ENCODE peak calls at places on chromosome 18, in six cellular contexts. P is lower lobe of right lung, K is neural crest cell, H is left ventricle myocardium inferior, L is neural progenitor cell, S is uterus. V is an unnamed sample.

GRCh38 chr18:66048404-66048803 is 297.6 kb downstream of the CDH7 start:
- DNase-seq in P (no peak), H (no peak), K (no peak), S (no peak), L (no peak), V (no peak)

GRCh38 chr18:3212636-3213035 is 7.1 kb downstream of the MYOM1 start:
- DNase-seq in P (no peak), K (no peak), S (no peak), L (no peak), H (no peak), V (no peak)

GRCh38 chr18:22674300-22674699 is 256.6 kb upstream of the CTAGE1 start:
- DNase-seq in K (no peak), S (no peak), L (no peak), H (no peak), P (no peak), V (no peak)

GRCh38 chr18:712401-713134 is at the start of gene ENOSF1:
- DNase-seq in K (peak; percentile 88), S (peak; percentile 82), P (peak; percentile 91), H (peak; percentile 83), L (peak; percentile 86), V (peak; percentile 72)

GRCh38 chr18:3508576-3509559 is 58.9 kb downstream of the TGIF1 start:
- DNase-seq in L (peak; percentile 41), K (no peak), P (no peak), S (no peak), H (no peak), V (no peak)

GRCh38 chr18:21057112-21057511 is 54.5 kb downstream of the ROCK1 start:
- DNase-seq in L (no peak), S (no peak), H (no peak), P (no peak), K (no peak), V (no peak)

GRCh38 chr18:48841381-48842258 is 109.1 kb downstream of the SMAD7 start:
- DNase-seq in L (no peak), S (no peak), K (no peak), H (peak; percentile 45), P (peak; percentile 88), V (no peak)

GRCh38 chr18:69002233-69002632 is 204.4 kb downstream of the CCDC102B start:
- DNase-seq in S (no peak), P (no peak), L (peak; percentile 18), H (no peak), K (no peak), V (no peak)

GRCh38 chr18:58161659-58162058 is 117.6 kb downstream of the NEDD4L start:
- DNase-seq in H (no peak), K (no peak), P (no peak), L (peak; percentile 39), S (no peak), V (no peak)

GRCh38 chr18:58166278-58166844 is 122.3 kb downstream of the NEDD4L start:
- DNase-seq in L (no peak), P (no peak), K (no peak), S (no peak), H (no peak), V (no peak)

GRCh38 chr18:58167073-58167472 is 123.0 kb downstream of the NEDD4L start:
- DNase-seq in P (no peak), S (no peak), L (no peak), H (no peak), K (no peak), V (no peak)

GRCh38 chr18:58162127-58162526 is 118.1 kb downstream of the NEDD4L start:
- DNase-seq in L (no peak), P (no peak), H (no peak), S (no peak), K (no peak), V (no peak)

GRCh38 chr18:58163004-58163590 is 119.1 kb downstream of the NEDD4L start:
- DNase-seq in S (no peak), H (no peak), K (no peak), L (no peak), P (no peak), V (no peak)
- TF ChIP-seq CTCF in S (no peak), H (no peak), K (no peak), L (no peak), P (no peak), V (no peak)

DNA sequence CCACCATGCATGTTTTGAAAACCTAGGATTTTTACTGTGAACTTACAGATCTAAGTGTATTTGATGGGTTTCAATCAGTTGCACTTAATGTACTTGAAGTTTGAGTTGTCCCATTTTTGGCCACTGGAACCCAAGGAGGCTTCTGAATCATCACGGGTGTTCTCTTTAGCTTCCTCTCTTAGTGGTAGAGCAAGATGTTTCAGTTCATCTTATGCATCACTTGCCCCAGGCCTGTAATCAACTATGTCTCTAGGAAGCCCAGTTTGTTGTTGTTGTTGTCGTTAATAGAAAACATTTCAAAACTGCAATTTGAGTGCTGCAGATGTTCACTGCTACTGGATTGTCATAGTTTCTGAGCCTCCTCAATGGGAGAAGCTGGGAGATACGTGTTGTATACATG is 97.0 kb downstream of the FHOD3 start:
- DNase-seq in K (no peak), S (no peak), L (no peak), H (no peak), P (no peak), V (no peak)
- TF ChIP-seq CTCF in K (no peak), S (no peak), L (no peak), H (no peak), P (no peak), V (no peak)

DNA sequence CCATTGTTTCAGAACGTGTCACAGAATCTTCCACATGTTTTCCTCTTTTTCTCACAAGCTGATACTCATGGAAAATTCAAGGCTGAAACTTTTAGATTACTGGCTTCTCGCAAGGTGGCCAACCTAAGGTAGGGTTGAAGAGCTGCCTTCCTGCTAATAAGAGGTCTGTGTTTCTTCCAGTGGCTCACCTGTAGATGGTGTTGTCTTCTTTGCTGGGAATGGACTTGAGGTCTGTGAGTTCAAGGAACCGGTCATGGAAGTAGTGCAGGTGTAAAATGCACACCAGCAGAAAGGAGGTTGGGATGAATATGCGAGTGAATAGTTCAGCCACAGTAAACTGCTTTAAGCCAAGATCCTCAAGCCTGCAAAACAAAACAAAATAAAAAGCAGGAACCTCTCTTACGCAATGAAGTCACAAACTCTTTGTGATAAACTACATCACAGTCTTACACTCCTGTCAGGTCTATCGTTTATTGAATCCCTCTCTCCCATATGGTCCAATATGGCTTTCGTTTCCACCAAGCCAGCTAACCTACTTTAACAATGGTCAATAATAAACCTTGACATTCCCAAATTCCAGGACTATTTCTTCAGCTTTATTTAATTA is 258.9 kb downstream of the NAPG start:
- DNase-seq in L (no peak), P (no peak), H (no peak), K (no peak), S (no peak), V (no peak)
- TF ChIP-seq CTCF in L (no peak), P (no peak), H (no peak), K (no peak), S (no peak), V (no peak)

GRCh38 chr18:23812566-23813440 is 123.5 kb downstream of the LAMA3 start:
- DNase-seq in H (no peak), K (no peak), S (no peak), L (no peak), P (no peak), V (peak; percentile 55)
- TF ChIP-seq CTCF in H (peak; percentile 73), K (peak; percentile 82), S (peak; percentile 49), L (peak; percentile 69), P (peak; percentile 52), V (peak; percentile 61)

DNA sequence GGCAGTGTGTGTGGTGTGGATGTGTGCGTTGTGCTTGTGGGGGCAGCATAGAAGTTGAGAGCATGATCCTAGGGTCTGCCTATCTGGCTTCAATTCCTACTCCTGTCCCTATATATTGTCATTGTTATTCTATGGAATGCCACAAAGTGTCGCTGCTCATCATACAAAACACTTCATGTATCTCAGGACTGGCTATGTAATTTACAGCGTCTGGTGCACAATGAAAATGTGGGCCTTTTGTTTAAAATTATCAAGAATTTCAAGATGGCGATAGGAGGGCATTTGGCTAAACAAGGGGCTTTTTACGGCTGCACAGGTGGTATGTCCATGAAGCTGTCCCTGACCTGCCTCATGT is 3.4 kb downstream of the SERPINB2 start:
- DNase-seq in P (no peak), H (no peak), K (no peak), S (no peak), L (no peak), V (peak; percentile 31)
- TF ChIP-seq CTCF in P (no peak), H (no peak), K (no peak), S (no peak), L (peak; percentile 12), V (peak; percentile 51)

V was measured in D721Med.